ENCODE peak calls at places on chromosomes 16 and 17, in eight cellular contexts. E is A549, O is colonic mucosa, Y is kidney, A is GM12865, W is AG09309, P is B cell, D is lung. Z is an unnamed sample.

GRCh38 chr16:66798162-66798561 is 3.2 kb downstream of the TERB1 start:
- DNase-seq in E (no peak), O (no peak), Y (no peak), A (no peak), W (no peak), P (no peak), D (no peak), Z (no peak)

GRCh38 chr17:79453481-79453880 is 157.4 kb downstream of the RBFOX3 start:
- DNase-seq in E (no peak), O (no peak), Y (no peak), A (no peak), W (no peak), P (no peak), D (no peak), Z (no peak)

GRCh38 chr16:71645450-71645849 is 19.5 kb downstream of the MARVELD3 start:
- DNase-seq in E (peak), O (no peak), Y (no peak), A (peak), W (no peak), P (no peak), D (no peak), Z (peak)

GRCh38 chr17:75154195-75155106 is at the start of gene JPT1:
- DNase-seq in E (peak), O (peak), Y (peak), A (peak), W (peak), P (peak), D (peak), Z (peak)

GRCh38 chr17:81397314-81398169 is 2.3 kb downstream of the BAHCC1 start:
- DNase-seq in E (peak), O (peak), Y (no peak), A (no peak), W (no peak), P (peak), D (no peak), Z (no peak)

GRCh38 chr17:6780001-6780400 is 4.0 kb downstream of the FBXO39 start:
- DNase-seq in E (no peak), O (no peak), Y (no peak), A (no peak), W (no peak), P (no peak), D (no peak), Z (no peak)

GRCh38 chr16:69315486-69316311 is 4.5 kb downstream of the VPS4A start:
- DNase-seq in E (no peak), O (no peak), Y (no peak), A (no peak), W (no peak), P (no peak), D (no peak), Z (no peak)

GRCh38 chr16:53804467-53804866 is 100.5 kb downstream of the FTO start:
- DNase-seq in E (no peak), O (no peak), Y (no peak), A (no peak), W (no peak), P (no peak), D (no peak), Z (no peak)

GRCh38 chr17:77349976-77350830 is 209.4 kb downstream of the SEC14L1 start:
- DNase-seq in E (no peak), O (peak), Y (no peak), A (no peak), W (no peak), P (no peak), D (peak), Z (no peak)

GRCh38 chr17:66507982-66508760 is 205.8 kb downstream of the PRKCA start:
- DNase-seq in E (peak), O (no peak), Y (no peak), A (no peak), W (no peak), P (no peak), D (no peak), Z (no peak)

GRCh38 chr17:29243792-29244191 is 2.9 kb upstream of the CRYBA1 start:
- DNase-seq in E (peak), O (no peak), Y (no peak), A (peak), W (no peak), P (no peak), D (no peak), Z (peak)

GRCh38 chr16:30974348-30974747 is 10.7 kb upstream of the HSD3B7 start:
- DNase-seq in E (no peak), O (no peak), Y (no peak), A (no peak), W (no peak), P (no peak), D (no peak), Z (no peak)

GRCh38 chr17:50768348-50768761 is 1.0 kb upstream of the ANKRD40CL start:
- DNase-seq in E (peak), O (peak), Y (peak), A (no peak), W (no peak), P (no peak), D (peak), Z (no peak)

GRCh38 chr16:9053006-9053601 is 38.3 kb upstream of the HAPSTR1 start:
- DNase-seq in E (peak), O (peak), Y (no peak), A (peak), W (no peak), P (no peak), D (peak), Z (peak)

GRCh38 chr17:57097832-57098421 is 12.9 kb downstream of the AKAP1 start:
- DNase-seq in E (no peak), O (no peak), Y (no peak), A (no peak), W (peak), P (no peak), D (no peak), Z (no peak)

GRCh38 chr17:40532520-40533253 is 31.3 kb upstream of the TNS4 start:
- DNase-seq in E (no peak), O (no peak), Y (no peak), A (no peak), W (no peak), P (no peak), D (no peak), Z (no peak)

GRCh38 chr17:15502315-15503112 is 35.1 kb upstream of the CDRT4 start:
- DNase-seq in E (peak), O (peak), Y (peak), A (peak), W (peak), P (peak), D (peak), Z (peak)

GRCh38 chr16:81293909-81294802 is 20.6 kb upstream of the GAN start:
- DNase-seq in E (no peak), O (peak), Y (no peak), A (no peak), W (peak), P (no peak), D (no peak), Z (no peak)

GRCh38 chr16:82093901-82094300 is 58.8 kb downstream of the HSD17B2 start:
- DNase-seq in E (no peak), O (no peak), Y (no peak), A (no peak), W (no peak), P (no peak), D (no peak), Z (no peak)

GRCh38 chr16:79168321-79168720 is 432.2 kb downstream of the MAF start:
- DNase-seq in E (no peak), O (no peak), Y (no peak), A (no peak), W (no peak), P (no peak), D (no peak), Z (no peak)

GRCh38 chr17:65559802-65560627 is 1.4 kb downstream of the AXIN2 start:
- DNase-seq in E (peak), O (peak), Y (peak), A (no peak), W (no peak), P (peak), D (no peak), Z (peak)

GRCh38 chr17:29215717-29216116 is 30.9 kb upstream of the CRYBA1 start:
- DNase-seq in E (no peak), O (no peak), Y (no peak), A (peak), W (no peak), P (no peak), D (no peak), Z (no peak)

GRCh38 chr17:76094046-76094445 is 9.5 kb downstream of the EXOC7 start:
- DNase-seq in E (no peak), O (no peak), Y (no peak), A (no peak), W (no peak), P (no peak), D (no peak), Z (no peak)

GRCh38 chr17:16273929-16274339 is 56.9 kb downstream of the PIGL start:
- DNase-seq in E (no peak), O (no peak), Y (no peak), A (no peak), W (no peak), P (no peak), D (no peak), Z (no peak)

GRCh38 chr16:85151603-85152413 is 39.5 kb upstream of the CIBAR2 start:
- DNase-seq in E (no peak), O (peak), Y (peak), A (peak), W (no peak), P (no peak), D (no peak), Z (peak)

GRCh38 chr16:79093554-79093967 is 507.0 kb downstream of the MAF start:
- DNase-seq in E (no peak), O (peak), Y (no peak), A (no peak), W (no peak), P (peak), D (peak), Z (no peak)

GRCh38 chr17:82366749-82367148 is 4.8 kb upstream of the UTS2R start:
- DNase-seq in E (no peak), O (peak), Y (no peak), A (no peak), W (no peak), P (no peak), D (no peak), Z (no peak)

GRCh38 chr16:84138824-84139627 is 6.0 kb downstream of the HSDL1 start:
- DNase-seq in E (no peak), O (no peak), Y (no peak), A (peak), W (no peak), P (no peak), D (peak), Z (peak)

GRCh38 chr17:979539-980405 is at the start of gene NXN:
- DNase-seq in E (peak), O (peak), Y (peak), A (peak), W (no peak), P (peak), D (peak), Z (peak)

GRCh38 chr16:23181506-23181905 is 1.0 kb upstream of the SCNN1G start:
- DNase-seq in E (no peak), O (no peak), Y (no peak), A (no peak), W (no peak), P (no peak), D (no peak), Z (no peak)

GRCh38 chr16:23182206-23182674 is 305 bp upstream of the SCNN1G start:
- DNase-seq in E (peak), O (peak), Y (peak), A (peak), W (no peak), P (peak), D (peak), Z (peak)

GRCh38 chr16:23185661-23186060 is 3.1 kb downstream of the SCNN1G start:
- DNase-seq in E (no peak), O (no peak), Y (no peak), A (no peak), W (no peak), P (no peak), D (no peak), Z (no peak)

GRCh38 chr16:23183486-23183862 is 929 bp downstream of the SCNN1G start:
- DNase-seq in E (no peak), O (no peak), Y (no peak), A (no peak), W (no peak), P (no peak), D (no peak), Z (no peak)

DNA sequence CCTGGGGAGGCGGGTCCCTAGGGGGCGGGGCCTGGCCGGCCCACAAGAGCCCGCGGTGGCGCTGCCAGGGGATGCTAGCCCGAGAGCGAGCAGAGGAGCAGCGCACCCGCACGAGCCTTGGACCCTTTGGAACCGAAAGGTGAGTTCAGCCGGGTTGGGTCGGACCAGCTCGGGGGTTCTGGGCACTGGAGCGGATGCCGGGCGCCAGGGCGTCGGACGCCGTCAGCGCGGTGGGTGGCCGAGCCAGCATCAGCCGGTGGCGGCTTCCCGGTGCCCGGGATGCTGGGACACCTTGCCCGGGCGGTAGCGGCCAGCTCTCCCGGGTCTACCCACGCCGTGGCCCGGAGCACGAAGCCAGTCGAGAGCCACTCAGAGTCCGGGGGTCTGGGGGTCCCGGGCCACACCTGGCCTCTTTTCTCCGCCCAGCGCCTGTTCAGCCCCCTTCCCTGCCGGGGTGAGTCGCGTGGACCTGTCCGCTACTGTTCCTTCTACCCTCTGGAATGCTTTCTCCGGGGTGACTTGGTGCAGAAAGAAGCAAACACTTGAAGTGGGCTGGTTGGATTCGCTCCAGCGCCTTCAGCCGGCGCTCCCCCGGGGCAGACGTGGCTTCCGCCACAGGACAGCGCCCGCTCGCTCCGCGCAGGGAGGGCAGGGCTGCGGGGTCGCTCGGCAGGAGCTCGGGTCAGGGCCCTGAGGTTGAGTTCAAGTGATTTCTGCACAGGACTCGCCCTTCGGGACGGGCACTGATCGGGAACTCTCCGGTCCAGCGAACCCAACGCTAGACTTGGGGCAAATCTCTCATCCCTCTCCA is at the start of gene SCNN1G:
- DNase-seq in E (peak), O (peak), Y (peak), A (peak), W (no peak), P (peak), D (peak), Z (no peak)
- TF ChIP-seq CTCF in E (peak), O (peak), Y (no peak), A (no peak), W (no peak), P (peak), D (no peak), Z (no peak)

DNA sequence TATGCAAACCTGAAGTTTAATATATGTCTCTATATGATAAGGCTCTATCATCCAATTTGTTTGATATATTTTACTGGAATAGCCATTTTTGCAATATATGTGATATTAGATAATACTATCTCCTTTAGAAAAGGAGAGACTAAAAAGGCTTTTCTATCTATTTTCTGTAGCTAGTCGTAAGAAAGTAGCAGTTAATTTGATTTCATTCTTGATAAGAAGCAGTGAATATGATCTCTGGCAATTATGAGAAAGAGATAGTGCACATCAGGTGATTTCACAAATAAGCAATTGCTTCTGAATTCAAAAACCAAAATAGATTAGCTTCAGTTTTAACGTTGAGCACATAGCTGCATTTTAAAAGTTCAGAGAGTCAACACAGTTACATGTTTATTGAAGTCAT is 1318.4 kb downstream of the CDH8 start:
- DNase-seq in E (no peak), O (no peak), Y (no peak), A (no peak), W (no peak), P (no peak), D (no peak), Z (no peak)
- TF ChIP-seq CTCF in E (no peak), O (no peak), Y (no peak), A (no peak), W (no peak), P (no peak), D (no peak), Z (no peak)

GRCh38 chr17:48562934-48563333 is 15.2 kb downstream of the HOXB4 start:
- DNase-seq in E (no peak), O (no peak), Y (no peak), A (no peak), W (no peak), P (no peak), D (no peak), Z (no peak)
- TF ChIP-seq CTCF in E (no peak), O (no peak), Y (no peak), A (no peak), W (no peak), P (no peak), D (no peak), Z (no peak)

DNA sequence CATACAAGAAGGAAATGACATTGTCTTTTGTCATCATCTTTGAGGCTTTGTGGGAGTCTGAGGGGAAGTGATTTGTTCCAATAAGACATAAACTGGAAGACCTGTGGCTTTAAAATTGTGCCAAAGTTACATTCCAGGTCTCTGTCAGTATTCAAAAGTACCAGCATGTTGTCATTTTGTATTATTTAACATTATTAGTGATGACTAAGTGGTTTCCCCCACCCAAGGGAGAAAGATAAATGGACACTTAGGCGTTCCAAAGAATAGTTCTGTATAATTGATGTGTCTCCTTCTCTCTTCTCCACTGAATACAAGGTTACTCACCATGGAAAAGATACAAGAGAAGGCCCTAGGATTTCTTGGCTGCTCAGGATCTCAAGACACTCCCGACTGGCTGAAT is 3.8 kb downstream of the CFAP97D1 start:
- DNase-seq in E (no peak), O (no peak), Y (no peak), A (no peak), W (no peak), P (no peak), D (no peak), Z (no peak)
- TF ChIP-seq CTCF in E (no peak), O (no peak), Y (no peak), A (no peak), W (no peak), P (no peak), D (no peak), Z (no peak)

DNA sequence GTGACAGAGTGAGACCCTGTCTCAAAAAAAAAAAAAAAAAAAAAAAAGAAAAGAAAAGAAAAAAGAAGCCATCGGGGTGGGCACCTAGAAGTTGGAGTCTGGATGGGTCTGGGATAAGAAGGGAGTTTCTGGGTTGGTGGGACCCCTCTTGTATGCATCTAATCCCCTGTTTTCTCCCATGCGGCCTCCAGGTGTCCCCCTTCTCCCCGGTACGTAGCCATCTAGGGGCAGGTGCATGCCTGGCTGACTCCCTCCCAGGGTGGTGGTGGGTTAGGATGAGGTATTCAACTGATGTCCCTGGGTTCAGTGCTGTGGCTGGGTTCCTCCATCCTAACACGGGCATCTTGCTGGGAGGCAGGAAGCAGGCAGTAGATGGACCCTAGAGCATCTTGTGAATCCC is 13.0 kb downstream of the FMNL1 start:
- DNase-seq in E (no peak), O (no peak), Y (no peak), A (peak), W (no peak), P (peak), D (no peak), Z (no peak)
- TF ChIP-seq CTCF in E (peak), O (no peak), Y (peak), A (peak), W (peak), P (peak), D (no peak), Z (peak)

GRCh38 chr17:32846143-32846542 is 30.8 kb downstream of the MYO1D start:
- DNase-seq in E (no peak), O (no peak), Y (no peak), A (no peak), W (no peak), P (no peak), D (no peak), Z (no peak)

GRCh38 chr17:32836527-32836926 is 40.4 kb downstream of the MYO1D start:
- DNase-seq in E (no peak), O (no peak), Y (no peak), A (no peak), W (no peak), P (no peak), D (no peak), Z (no peak)

GRCh38 chr17:32835291-32835761 is 41.6 kb downstream of the MYO1D start:
- DNase-seq in E (no peak), O (no peak), Y (no peak), A (peak), W (no peak), P (no peak), D (no peak), Z (no peak)

GRCh38 chr17:32840241-32840640 is 36.7 kb downstream of the MYO1D start:
- DNase-seq in E (no peak), O (no peak), Y (no peak), A (no peak), W (no peak), P (no peak), D (no peak), Z (no peak)
- TF ChIP-seq CTCF in E (no peak), O (no peak), Y (no peak), A (no peak), W (no peak), P (no peak), D (no peak), Z (no peak)

DNA sequence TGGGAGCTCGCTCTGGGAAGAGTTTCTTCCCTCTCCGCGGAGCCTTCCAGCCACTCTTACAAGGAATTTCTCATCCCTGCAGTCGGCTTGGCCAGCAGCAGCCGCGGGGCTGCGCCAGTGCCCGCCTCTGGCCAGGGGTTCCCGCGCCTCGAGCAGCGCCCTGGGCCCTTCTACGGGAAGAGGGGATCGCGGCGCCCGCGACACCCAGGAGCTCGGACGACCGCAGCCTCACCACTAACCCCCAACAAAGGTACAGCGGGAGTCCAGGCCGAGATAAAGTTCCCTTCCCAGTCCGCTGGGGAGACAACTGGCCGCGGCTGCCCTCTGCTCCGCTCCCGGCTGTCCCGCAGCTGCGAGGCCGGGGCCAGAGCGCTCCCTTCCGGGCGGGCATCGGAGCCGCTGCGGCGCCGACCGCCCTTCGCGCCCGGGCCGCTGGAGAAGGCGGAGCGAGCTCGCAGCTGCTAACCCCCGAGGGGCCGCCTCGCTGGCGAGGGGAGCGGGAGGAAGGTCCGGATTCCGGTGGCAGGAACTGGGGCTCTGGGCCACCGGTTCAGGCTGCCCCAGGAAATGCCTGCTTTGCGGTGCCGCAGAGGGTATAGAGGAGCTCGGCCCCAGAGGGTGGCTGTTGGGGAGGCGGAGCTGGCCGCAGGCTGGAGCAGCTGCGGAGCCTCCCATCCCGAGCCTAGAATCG is 3.6 kb upstream of the HS3ST3B1 start:
- DNase-seq in E (peak), O (no peak), Y (peak), A (no peak), W (no peak), P (peak), D (peak), Z (peak)
- TF ChIP-seq CTCF in E (peak), O (no peak), Y (peak), A (no peak), W (peak), P (no peak), D (no peak), Z (no peak)